ENCODE peak calls at places on chromosomes 2 and 18, in nine cellular contexts. S is GM04504; A is AG04450; Y is naive thymus-derived CD4-positive, alpha-beta T cell; U is frontal cortex; D is NCI-H1417; C is activated CD4-positive, alpha-beta T cell treated with anti-CD3 and anti-CD28 coated beads, Interleukin-2, amount 10 ng/mL, durations not matched to agents 7 days and 5 days; F is A172; E is WTC11. I is an unnamed sample.

GRCh38 chr2:73827018-73827417 is 1.7 kb upstream of the STAMBP start:
- DNase-seq in S (no peak), F (peak), D (no peak), A (no peak), E (no peak), Y (no peak), C (peak), U (no peak), I (no peak)

GRCh38 chr2:100610381-100610831 is 47.6 kb downstream of the PDCL3 start:
- DNase-seq in S (peak), D (peak), F (peak), E (peak), Y (peak), U (peak), C (peak), A (peak), I (peak)

GRCh38 chr2:217277646-217278048 is 417.8 kb upstream of the TNP1 start:
- DNase-seq in D (no peak), Y (no peak), A (peak), E (no peak), F (peak), U (peak), C (no peak), S (peak), I (no peak)

GRCh38 chr2:150856596-150857281 is 369.3 kb upstream of the RND3 start:
- DNase-seq in D (no peak), U (no peak), F (no peak), S (no peak), Y (no peak), A (no peak), C (no peak), E (no peak), I (no peak)

GRCh38 chr2:45777996-45778719 is 126.7 kb downstream of the PRKCE start:
- DNase-seq in Y (peak), U (no peak), A (no peak), D (no peak), F (no peak), C (no peak), E (no peak), S (no peak), I (no peak)

GRCh38 chr2:204072443-204073324 is 136.1 kb downstream of the ICOS start:
- DNase-seq in D (peak), U (peak), Y (peak), F (no peak), A (no peak), C (peak), E (peak), S (no peak), I (no peak)

GRCh38 chr2:212721026-212721451 is 182.4 kb upstream of the ERBB4 start:
- DNase-seq in F (no peak), D (no peak), U (no peak), Y (no peak), E (no peak), C (no peak), S (no peak), A (no peak), I (no peak)

GRCh38 chr18:69196336-69196735 is 204.4 kb upstream of the DOK6 start:
- DNase-seq in C (no peak), F (no peak), A (no peak), Y (no peak), D (no peak), E (no peak), U (no peak), S (no peak), I (no peak)

GRCh38 chr2:88452151-88452851 is at the start of gene FOXI3:
- DNase-seq in Y (no peak), S (no peak), C (no peak), F (no peak), U (peak), A (no peak), D (no peak), E (peak), I (peak)

GRCh38 chr2:237723613-237724012 is 75.0 kb upstream of the RBM44 start:
- DNase-seq in D (peak), S (no peak), E (peak), Y (no peak), F (peak), U (no peak), A (no peak), C (no peak), I (peak)

GRCh38 chr2:62964050-62964449 is 86.6 kb upstream of the OTX1 start:
- DNase-seq in D (no peak), F (no peak), U (no peak), A (no peak), S (no peak), Y (no peak), E (no peak), C (no peak), I (no peak)

GRCh38 chr2:177282101-177282573 is 17.6 kb upstream of the NFE2L2 start:
- DNase-seq in E (no peak), S (no peak), A (peak), F (no peak), D (no peak), C (no peak), U (no peak), Y (no peak), I (no peak)

I was measured in naive B cell.